ENCODE peak calls at places on chromosomes 7 and 10, in five cellular contexts. R is mammary epithelial cell, I is fibroblast of lung, F is astrocyte, O is IMR-90. J is an unnamed sample.

GRCh38 chr7:108604685-108605077 is 35.0 kb downstream of the DNAJB9 start:
- DNase-seq in R (no peak), I (no peak), F (no peak), O (no peak), J (no peak)

GRCh38 chr10:17088118-17088806 is 41.3 kb downstream of the CUBN start:
- DNase-seq in R (peak; percentile 71), I (peak; percentile 81), F (peak; percentile 72), O (peak; percentile 82), J (no peak)

GRCh38 chr10:3199488-3199887 is 26.9 kb upstream of the PITRM1 start:
- DNase-seq in R (no peak), I (no peak), F (no peak), O (no peak), J (no peak)

GRCh38 chr10:129914153-129914855 is 49.8 kb downstream of the EBF3 start:
- DNase-seq in R (no peak), I (no peak), F (no peak), O (no peak), J (no peak)

GRCh38 chr10:61456095-61456789 is 3.1 kb upstream of the TMEM26 start:
- DNase-seq in R (no peak), I (peak; percentile 60), F (peak; percentile 49), O (peak; percentile 23), J (no peak)

GRCh38 chr7:73528204-73528603 is 6.1 kb upstream of the BAZ1B start:
- DNase-seq in R (no peak), I (peak; percentile 9), F (no peak), O (no peak), J (peak; percentile 10)

GRCh38 chr10:74814792-74815191 is 11.6 kb upstream of the KAT6B start:
- DNase-seq in R (no peak), I (no peak), F (no peak), O (no peak), J (no peak)

GRCh38 chr10:94632954-94633353 is 50.6 kb upstream of the CYP2C18 start:
- DNase-seq in R (no peak), I (no peak), F (no peak), O (no peak), J (no peak)

GRCh38 chr10:77666821-77667220 is 29.2 kb upstream of the KCNMA1 start:
- DNase-seq in R (peak; percentile 39), I (peak; percentile 51), F (peak; percentile 29), O (no peak), J (no peak)

GRCh38 chr7:33744293-33744692 is 161.0 kb upstream of the BMPER start:
- DNase-seq in R (peak; percentile 38), I (no peak), F (no peak), O (peak; percentile 14), J (peak; percentile 34)

GRCh38 chr7:151088856-151089699 is 2.8 kb downstream of the AGAP3 start:
- DNase-seq in R (peak; percentile 85), I (peak; percentile 63), F (peak; percentile 52), O (peak; percentile 76), J (peak; percentile 95)

GRCh38 chr10:1126461-1126860 is 70.3 kb downstream of the WDR37 start:
- DNase-seq in R (no peak), I (no peak), F (no peak), O (no peak), J (no peak)

GRCh38 chr7:20112646-20113045 is 104.5 kb downstream of the MACC1 start:
- DNase-seq in R (no peak), I (no peak), F (no peak), O (no peak), J (no peak)

GRCh38 chr7:115734643-115735042 is 295.9 kb downstream of the TFEC start:
- DNase-seq in R (no peak), I (no peak), F (no peak), O (no peak), J (no peak)

GRCh38 chr10:63707254-63707910 is 186.2 kb downstream of the REEP3 start:
- DNase-seq in R (peak; percentile 99), I (peak; percentile 99), F (peak; percentile 99), O (peak; percentile 99), J (peak; percentile 99)

GRCh38 chr7:57256637-57257375 is 124.6 kb upstream of the ZNF479 start:
- DNase-seq in R (no peak), I (no peak), F (no peak), O (no peak), J (no peak)

GRCh38 chr10:28823501-28824075 is 146.3 kb downstream of the BAMBI start:
- DNase-seq in R (no peak), I (no peak), F (no peak), O (no peak), J (no peak)

GRCh38 chr7:4450483-4450882 is 231.6 kb upstream of the FOXK1 start:
- DNase-seq in R (no peak), I (no peak), F (no peak), O (no peak), J (no peak)

GRCh38 chr7:27677912-27678612 is 15.4 kb upstream of the HIBADH start:
- DNase-seq in R (peak; percentile 96), I (peak; percentile 99), F (peak; percentile 99), O (peak; percentile 96), J (peak; percentile 78)

GRCh38 chr7:79308176-79308575 is 145.3 kb downstream of the MAGI2 start:
- DNase-seq in R (peak; percentile 40), I (no peak), F (no peak), O (no peak), J (no peak)

GRCh38 chr10:43225787-43226153 is 41.1 kb downstream of the RASGEF1A start:
- DNase-seq in R (no peak), I (no peak), F (no peak), O (no peak), J (no peak)

GRCh38 chr10:131706476-131706875 is 194.3 kb upstream of the PPP2R2D start:
- DNase-seq in R (no peak), I (no peak), F (no peak), O (no peak), J (no peak)

DNA sequence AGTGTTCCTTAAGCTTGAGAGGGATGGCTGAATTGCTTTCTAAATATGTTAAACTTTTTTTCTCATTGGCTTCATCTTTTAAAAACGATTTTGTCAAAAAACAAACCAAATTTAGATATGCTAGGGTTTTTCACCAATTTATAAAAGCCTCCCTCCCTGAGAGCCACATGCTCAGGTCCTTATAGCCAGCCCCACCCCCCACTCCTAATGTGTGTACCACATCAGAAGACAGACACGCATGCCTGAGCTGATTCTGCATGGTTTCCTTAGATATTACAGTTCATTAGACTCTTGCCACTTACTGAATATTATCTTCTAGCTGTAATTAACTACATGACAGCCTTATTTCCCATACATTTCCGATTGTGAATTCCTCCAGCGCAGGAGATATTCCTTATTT is 2.0 kb downstream of the CUL1 start:
- DNase-seq in R (no peak), I (peak; percentile 71), F (peak; percentile 56), O (peak; percentile 50), J (peak; percentile 34)
- H3K27ac ChIP-seq in R (peak overlapping the region; percentile 89), I (no peak overlapping the region), F (no peak overlapping the region), O (peak overlapping the region; percentile 90), J (no peak overlapping the region)

GRCh38 chr7:130345725-130346124 is 1.1 kb downstream of the CPA5 start:
- DNase-seq in R (no peak), I (no peak), F (no peak), O (no peak), J (no peak)

GRCh38 chr7:130346339-130346905 is 1.8 kb downstream of the CPA5 start:
- DNase-seq in R (no peak), I (no peak), F (no peak), O (no peak), J (no peak)

GRCh38 chr7:130342701-130343380 is 1.8 kb upstream of the CPA5 start:
- DNase-seq in R (no peak), I (no peak), F (no peak), O (no peak), J (no peak)

GRCh38 chr7:130345106-130345505 is 490 bp downstream of the CPA5 start:
- DNase-seq in R (no peak), I (no peak), F (no peak), O (no peak), J (no peak)

GRCh38 chr7:130344248-130344866 is at the start of gene CPA5:
- DNase-seq in R (no peak), I (no peak), F (no peak), O (no peak), J (no peak)
- H2AFZ ChIP-seq in R (no peak within 1 kb of the TSS), I (peak within 1 kb of the TSS; percentile 4), F (peak within 1 kb of the TSS; percentile 58), O (peak within 1 kb of the TSS; percentile 66), J (no peak within 1 kb of the TSS)

DNA sequence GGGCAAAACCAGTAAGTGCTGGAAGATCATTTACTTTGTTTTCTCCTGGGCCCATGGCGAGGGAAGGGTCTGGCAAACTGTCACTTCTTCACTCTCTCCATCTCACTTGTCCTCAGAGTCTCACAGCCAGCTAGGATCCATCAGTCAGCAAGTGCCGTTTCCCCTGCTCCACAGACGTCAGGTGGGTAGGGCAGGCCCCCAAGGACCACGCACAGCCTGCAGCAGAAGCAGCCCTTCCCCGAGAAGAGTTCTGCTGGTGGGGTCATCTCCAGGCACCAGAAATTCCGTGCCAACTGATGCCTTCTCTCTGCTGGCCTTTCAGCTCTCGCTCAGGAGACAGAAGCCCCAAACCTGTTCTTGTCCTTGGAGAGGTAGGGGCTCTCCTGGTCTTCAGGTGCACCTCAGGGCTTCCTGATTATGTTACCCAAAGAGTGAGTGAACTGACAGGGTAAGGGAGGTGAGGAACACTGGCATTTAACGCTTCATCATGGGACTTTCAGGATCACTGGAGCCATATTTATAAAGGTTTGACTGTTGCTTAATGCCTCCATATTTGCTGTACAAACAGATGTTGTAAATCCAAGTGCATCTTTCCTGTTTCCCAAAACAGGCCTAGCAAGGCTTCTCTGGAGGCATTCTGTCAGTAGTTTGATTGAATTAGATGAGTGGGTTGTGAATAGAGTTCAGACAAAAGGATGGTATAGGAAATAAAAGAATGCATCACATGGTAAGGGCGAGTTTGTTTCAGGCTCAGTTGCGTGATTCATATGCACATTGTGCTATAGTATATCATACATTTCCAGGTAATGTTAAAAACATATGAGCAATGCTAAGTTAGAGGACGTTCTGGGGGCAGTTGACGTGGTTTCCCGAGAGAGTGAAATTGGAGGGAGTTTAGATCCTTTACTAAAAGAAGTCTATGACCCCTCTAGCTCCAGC is 13.7 kb upstream of the TSPAN15 start:
- DNase-seq in R (no peak), I (no peak), F (no peak), O (no peak), J (no peak)
- H3K27ac ChIP-seq in R (peak overlapping the region; percentile 56), I (no peak overlapping the region), F (no peak overlapping the region), O (no peak overlapping the region), J (no peak overlapping the region)

GRCh38 chr7:123060446-123060845 is 64.9 kb upstream of the TAS2R16 start:
- DNase-seq in R (no peak), I (no peak), F (no peak), O (no peak), J (no peak)

GRCh38 chr7:123057926-123058325 is 62.4 kb upstream of the TAS2R16 start:
- DNase-seq in R (no peak), I (no peak), F (no peak), O (no peak), J (no peak)

GRCh38 chr7:123051916-123052315 is 56.4 kb upstream of the TAS2R16 start:
- DNase-seq in R (no peak), I (peak; percentile 51), F (peak; percentile 33), O (no peak), J (no peak)

DNA sequence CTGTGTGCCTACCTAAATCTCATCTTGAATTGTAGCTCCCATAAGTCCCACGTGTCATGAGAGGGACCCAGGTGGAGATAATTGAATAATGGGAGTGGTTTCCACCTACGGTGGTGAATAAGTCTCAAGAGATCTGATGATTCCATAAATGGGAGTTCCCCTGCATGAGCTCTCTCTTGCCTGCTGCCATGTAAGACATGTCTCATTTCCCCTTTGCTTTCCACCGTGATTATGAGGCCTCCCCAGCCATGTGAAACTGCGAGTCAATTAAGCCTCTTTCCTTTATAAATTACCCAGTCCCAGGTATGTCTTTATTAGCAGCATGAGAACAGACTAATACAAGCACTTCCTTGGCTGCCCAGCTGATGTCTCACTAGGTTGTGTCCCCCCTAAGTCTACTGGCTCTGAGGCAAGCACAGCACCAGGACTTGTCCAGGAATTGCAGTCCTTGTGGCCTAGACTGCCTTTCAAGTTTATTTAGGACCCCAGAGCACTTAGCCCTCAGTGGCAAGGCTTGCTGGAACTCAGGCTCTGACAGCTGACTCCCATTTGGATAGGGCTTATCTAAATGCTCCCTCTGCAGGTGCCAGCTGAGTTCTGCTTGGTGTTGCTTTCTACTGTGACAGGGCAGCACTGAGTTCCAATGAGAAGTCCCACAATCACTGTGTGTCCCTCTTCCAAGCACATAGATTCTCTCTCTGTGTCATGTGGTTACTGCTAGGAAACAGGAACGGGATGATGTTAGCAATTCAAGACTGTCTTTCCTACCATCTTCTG is 59.0 kb upstream of the TAS2R16 start:
- DNase-seq in R (peak; percentile 27), I (no peak), F (no peak), O (no peak), J (peak; percentile 55)
- H2AFZ ChIP-seq in R (no peak overlapping the region), I (no peak overlapping the region), F (no peak overlapping the region), O (no peak overlapping the region), J (peak overlapping the region; percentile 15)